ENCODE peak calls at places on chromosomes 13 and 19, in four cellular contexts. One of them, this sample, is unnamed. For H3K4me1, the result is how much of the 10 kb centered on the place peaks cover.

GRCh38 chr13:71252191-71252704 is 614.8 kb downstream of the DACH1 start:
- DNase-seq in GM23338: no peak
- DNase-seq in esophagus muscularis mucosa: no peak
- DNase-seq in HCT116: no peak
- DNase-seq in this sample: no peak

GRCh38 chr19:51750381-51751124 is 1.1 kb downstream of the FPR1 start:
- DNase-seq in GM23338: no peak
- DNase-seq in esophagus muscularis mucosa: no peak
- DNase-seq in HCT116: no peak
- DNase-seq in this sample: no peak

GRCh38 chr13:27969073-27969865 is at the start of gene CDX2:
- DNase-seq in GM23338: peak
- DNase-seq in esophagus muscularis mucosa: no peak
- DNase-seq in HCT116: peak
- DNase-seq in this sample: no peak

GRCh38 chr19:49383598-49383997 is 4.5 kb upstream of the KASH5 start:
- DNase-seq in GM23338: no peak
- DNase-seq in esophagus muscularis mucosa: no peak
- DNase-seq in HCT116: no peak
- DNase-seq in this sample: no peak

GRCh38 chr13:33649212-33649917 is 168.6 kb upstream of the RFC3 start:
- DNase-seq in GM23338: no peak
- DNase-seq in esophagus muscularis mucosa: no peak
- DNase-seq in HCT116: no peak
- DNase-seq in this sample: no peak

GRCh38 chr13:100673831-100674362 is 698 bp downstream of the TMTC4 start:
- DNase-seq in GM23338: peak
- DNase-seq in esophagus muscularis mucosa: no peak
- DNase-seq in HCT116: peak
- DNase-seq in this sample: no peak

GRCh38 chr13:93614776-93615175 is 388.2 kb downstream of the GPC6 start:
- DNase-seq in GM23338: no peak
- DNase-seq in esophagus muscularis mucosa: no peak
- DNase-seq in HCT116: no peak
- DNase-seq in this sample: no peak

GRCh38 chr13:23087884-23088283 is 92.9 kb upstream of the SGCG start:
- DNase-seq in GM23338: peak
- DNase-seq in esophagus muscularis mucosa: no peak
- DNase-seq in HCT116: peak
- DNase-seq in this sample: no peak

GRCh38 chr19:53927745-53928144 is 18.7 kb downstream of the CACNG7 start:
- DNase-seq in GM23338: peak
- DNase-seq in esophagus muscularis mucosa: no peak
- DNase-seq in HCT116: no peak
- DNase-seq in this sample: no peak

GRCh38 chr19:55118401-55118991 is 1.1 kb upstream of the PPP1R12C start:
- DNase-seq in GM23338: peak
- DNase-seq in esophagus muscularis mucosa: no peak
- DNase-seq in HCT116: no peak
- DNase-seq in this sample: peak

GRCh38 chr13:97198753-97199152 is 23.4 kb upstream of the MBNL2 start:
- DNase-seq in GM23338: no peak
- DNase-seq in esophagus muscularis mucosa: no peak
- DNase-seq in HCT116: no peak
- DNase-seq in this sample: no peak

GRCh38 chr19:52670046-52670445 is 31.9 kb upstream of the ZNF83 start:
- DNase-seq in GM23338: peak
- DNase-seq in esophagus muscularis mucosa: no peak
- DNase-seq in HCT116: peak
- DNase-seq in this sample: no peak

GRCh38 chr19:48608798-48609263 is 2.3 kb downstream of the SPACA4 start:
- DNase-seq in GM23338: peak
- DNase-seq in esophagus muscularis mucosa: no peak
- DNase-seq in HCT116: peak
- DNase-seq in this sample: no peak

GRCh38 chr13:20182231-20182846 is 10.4 kb downstream of the GJB2 start:
- DNase-seq in GM23338: peak
- DNase-seq in esophagus muscularis mucosa: no peak
- DNase-seq in HCT116: peak
- DNase-seq in this sample: no peak

GRCh38 chr13:21077360-21078353 is 16.3 kb upstream of the LATS2 start:
- DNase-seq in GM23338: no peak
- DNase-seq in esophagus muscularis mucosa: no peak
- DNase-seq in HCT116: no peak
- DNase-seq in this sample: peak

GRCh38 chr19:35037716-35038622 is 3.6 kb upstream of the HPN start:
- DNase-seq in GM23338: no peak
- DNase-seq in esophagus muscularis mucosa: no peak
- DNase-seq in HCT116: no peak
- DNase-seq in this sample: no peak
- H3K4me1 ChIP-seq in GM23338: under half
- H3K4me1 ChIP-seq in esophagus muscularis mucosa: under half
- H3K4me1 ChIP-seq in HCT116: under half
- H3K4me1 ChIP-seq in this sample: half or more

GRCh38 chr19:17307876-17308377 is 1.4 kb upstream of the DDA1 start:
- DNase-seq in GM23338: no peak
- DNase-seq in esophagus muscularis mucosa: no peak
- DNase-seq in HCT116: no peak
- DNase-seq in this sample: no peak
- H3K4me1 ChIP-seq in GM23338: under half
- H3K4me1 ChIP-seq in esophagus muscularis mucosa: half or more
- H3K4me1 ChIP-seq in HCT116: half or more
- H3K4me1 ChIP-seq in this sample: half or more

GRCh38 chr13:24226762-24227161 is 66.2 kb downstream of the SPATA13 start:
- DNase-seq in GM23338: peak
- DNase-seq in esophagus muscularis mucosa: no peak
- DNase-seq in HCT116: no peak
- DNase-seq in this sample: no peak

GRCh38 chr13:24223341-24224231 is 63.1 kb downstream of the SPATA13 start:
- DNase-seq in GM23338: no peak
- DNase-seq in esophagus muscularis mucosa: no peak
- DNase-seq in HCT116: no peak
- DNase-seq in this sample: peak

GRCh38 chr13:24225930-24226329 is 65.4 kb downstream of the SPATA13 start:
- DNase-seq in GM23338: peak
- DNase-seq in esophagus muscularis mucosa: no peak
- DNase-seq in HCT116: no peak
- DNase-seq in this sample: no peak

GRCh38 chr13:24224232-24224680 is 63.7 kb downstream of the SPATA13 start:
- DNase-seq in GM23338: no peak
- DNase-seq in esophagus muscularis mucosa: no peak
- DNase-seq in HCT116: no peak
- DNase-seq in this sample: no peak

DNA sequence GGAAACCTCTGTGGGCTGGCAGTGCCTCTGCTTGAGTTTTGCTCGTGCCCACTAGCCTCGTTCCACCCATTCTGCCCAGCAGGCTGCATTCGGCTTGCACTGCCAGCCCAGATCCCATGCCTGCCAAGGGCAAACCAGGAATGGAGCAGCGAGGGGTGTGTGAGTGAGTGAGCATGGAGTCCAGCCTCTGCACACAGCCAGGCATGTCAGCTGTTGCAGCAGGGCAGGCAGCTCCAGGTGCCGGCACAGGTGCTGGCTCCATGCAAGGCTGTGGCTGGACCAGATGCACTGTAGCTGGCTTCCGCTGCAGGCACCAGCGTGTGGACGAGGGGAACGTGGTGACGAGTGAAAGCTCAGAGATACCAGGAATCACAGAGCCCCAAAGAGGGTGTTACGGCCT is 64.5 kb downstream of the SPATA13 start:
- DNase-seq in GM23338: no peak
- DNase-seq in esophagus muscularis mucosa: no peak
- DNase-seq in HCT116: no peak
- DNase-seq in this sample: no peak
- H3K4me1 ChIP-seq in GM23338: under half
- H3K4me1 ChIP-seq in esophagus muscularis mucosa: under half
- H3K4me1 ChIP-seq in HCT116: under half
- H3K4me1 ChIP-seq in this sample: under half

GRCh38 chr19:13102416-13102665 is 317 bp downstream of the LYL1 start:
- DNase-seq in GM23338: no peak
- DNase-seq in esophagus muscularis mucosa: no peak
- DNase-seq in HCT116: no peak
- DNase-seq in this sample: no peak
- H3K4me1 ChIP-seq in GM23338: under half
- H3K4me1 ChIP-seq in esophagus muscularis mucosa: half or more
- H3K4me1 ChIP-seq in HCT116: under half
- H3K4me1 ChIP-seq in this sample: under half

GRCh38 chr13:53242015-53242414 is 213.4 kb downstream of the OLFM4 start:
- DNase-seq in GM23338: no peak
- DNase-seq in esophagus muscularis mucosa: no peak
- DNase-seq in HCT116: no peak
- DNase-seq in this sample: no peak
- H3K4me1 ChIP-seq in GM23338: under half
- H3K4me1 ChIP-seq in esophagus muscularis mucosa: under half
- H3K4me1 ChIP-seq in HCT116: under half
- H3K4me1 ChIP-seq in this sample: under half

GRCh38 chr19:29673451-29674371 is 8.4 kb downstream of the PLEKHF1 start:
- DNase-seq in GM23338: no peak
- DNase-seq in esophagus muscularis mucosa: no peak
- DNase-seq in HCT116: no peak
- DNase-seq in this sample: no peak
- H3K4me1 ChIP-seq in GM23338: under half
- H3K4me1 ChIP-seq in esophagus muscularis mucosa: half or more
- H3K4me1 ChIP-seq in HCT116: under half
- H3K4me1 ChIP-seq in this sample: half or more

DNA sequence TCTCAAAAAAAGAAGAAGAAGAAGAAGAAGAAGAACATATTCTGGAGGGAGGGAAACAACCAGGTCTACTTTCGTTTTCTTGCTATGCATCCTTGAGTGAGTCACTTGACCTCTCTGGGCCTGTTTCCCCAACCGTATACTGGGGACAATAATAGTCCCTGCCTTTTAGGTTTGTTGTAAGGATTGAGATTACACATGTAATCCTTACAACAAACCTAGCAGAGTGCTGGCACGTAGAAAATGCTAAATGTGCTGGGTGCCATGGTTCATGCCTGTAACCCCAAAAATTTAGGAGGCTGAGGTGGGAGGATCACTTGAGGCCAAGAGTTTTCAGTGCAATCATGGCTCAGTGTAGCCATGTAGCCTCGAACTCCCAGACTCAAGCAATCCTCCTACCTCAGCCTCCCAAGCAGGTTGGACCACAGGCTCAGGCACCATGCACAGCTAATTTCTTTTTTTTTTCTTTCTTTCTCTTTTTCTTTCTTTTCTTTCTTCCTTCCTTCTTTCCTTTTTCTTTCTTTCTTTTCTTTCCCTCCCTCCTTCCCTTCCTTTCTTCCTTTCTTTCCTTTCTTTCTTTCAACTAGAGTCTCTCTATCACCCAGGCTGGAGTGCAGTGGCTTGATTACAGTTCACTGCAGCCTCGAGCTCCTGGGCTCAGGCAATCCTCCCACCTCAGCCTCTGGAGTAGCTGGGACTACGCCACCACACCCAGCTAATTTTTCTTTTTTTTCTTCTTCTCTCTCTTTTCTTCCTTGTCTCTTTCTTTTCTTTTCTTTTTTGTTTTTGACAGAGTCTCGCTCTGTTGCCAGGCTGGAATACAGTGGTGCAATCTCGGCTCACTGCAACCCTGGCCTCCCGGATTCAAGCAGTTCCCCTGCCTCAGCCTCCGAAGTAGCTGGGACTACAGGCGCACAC is 7.0 kb downstream of the IER2 start:
- DNase-seq in GM23338: no peak
- DNase-seq in esophagus muscularis mucosa: no peak
- DNase-seq in HCT116: no peak
- DNase-seq in this sample: no peak
- H3K4me1 ChIP-seq in GM23338: under half
- H3K4me1 ChIP-seq in esophagus muscularis mucosa: under half
- H3K4me1 ChIP-seq in HCT116: under half
- H3K4me1 ChIP-seq in this sample: under half

GRCh38 chr19:5956728-5957127 is 21.2 kb downstream of the RANBP3 start:
- DNase-seq in GM23338: no peak
- DNase-seq in esophagus muscularis mucosa: no peak
- DNase-seq in HCT116: no peak
- DNase-seq in this sample: no peak
- H3K4me1 ChIP-seq in GM23338: half or more
- H3K4me1 ChIP-seq in esophagus muscularis mucosa: half or more
- H3K4me1 ChIP-seq in HCT116: under half
- H3K4me1 ChIP-seq in this sample: half or more

DNA sequence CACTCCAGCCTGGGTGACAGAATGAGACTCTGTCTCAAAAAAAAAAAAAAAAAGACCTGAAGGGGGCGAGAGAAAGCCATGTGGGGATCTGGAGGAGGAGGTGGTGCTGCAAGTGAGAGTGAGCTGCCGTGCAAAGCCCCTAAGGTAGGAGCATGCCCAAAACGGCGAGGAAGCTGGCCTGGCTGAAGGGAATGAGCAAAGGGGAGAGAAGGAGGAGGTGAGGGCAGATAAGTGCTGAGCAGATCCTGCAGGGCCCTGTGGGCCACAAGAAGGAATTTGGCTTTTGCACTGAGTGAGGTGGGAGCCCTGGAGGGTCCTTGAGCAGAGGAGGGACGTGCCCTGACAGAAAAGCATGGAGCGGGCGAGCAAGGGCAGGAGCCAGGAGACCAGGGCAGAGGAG is 19.4 kb upstream of the ADGRE5 start:
- DNase-seq in GM23338: peak
- DNase-seq in esophagus muscularis mucosa: no peak
- DNase-seq in HCT116: no peak
- DNase-seq in this sample: no peak
- H3K4me1 ChIP-seq in GM23338: under half
- H3K4me1 ChIP-seq in esophagus muscularis mucosa: under half
- H3K4me1 ChIP-seq in HCT116: under half
- H3K4me1 ChIP-seq in this sample: under half

GRCh38 chr13:110262494-110262893 is 44.5 kb downstream of the COL4A1 start:
- DNase-seq in GM23338: no peak
- DNase-seq in esophagus muscularis mucosa: no peak
- DNase-seq in HCT116: no peak
- DNase-seq in this sample: no peak
- H3K4me1 ChIP-seq in GM23338: under half
- H3K4me1 ChIP-seq in esophagus muscularis mucosa: half or more
- H3K4me1 ChIP-seq in HCT116: under half
- H3K4me1 ChIP-seq in this sample: half or more

This sample was measured in left lung.